ENCODE peak calls at places on chromosomes 5 and 9, in six cellular contexts. G, Q, Y, B, S and W are unnamed samples.

GRCh38 chr5:134370871-134371833 is at the start of gene UBE2B:
- DNase-seq in G (peak), Q (peak), Y (peak), B (peak), S (peak), W (peak)

GRCh38 chr9:34993502-34994428 is 4.2 kb downstream of the DNAJB5 start:
- DNase-seq in G (peak), Q (peak), Y (peak), B (no peak), S (peak), W (peak)

GRCh38 chr5:149666212-149666852 is 63.8 kb upstream of the PPARGC1B start:
- DNase-seq in G (no peak), Q (no peak), Y (no peak), B (no peak), S (peak), W (no peak)

GRCh38 chr5:157460921-157461792 is 1.1 kb downstream of the NIPAL4 start:
- DNase-seq in G (peak), Q (no peak), Y (no peak), B (no peak), S (no peak), W (no peak)

GRCh38 chr5:30194595-30194994 is 998.9 kb upstream of the CDH6 start:
- DNase-seq in G (no peak), Q (no peak), Y (no peak), B (no peak), S (no peak), W (no peak)

GRCh38 chr9:68496356-68496755 is 44.3 kb downstream of the TMEM252 start:
- DNase-seq in G (no peak), Q (no peak), Y (no peak), B (no peak), S (no peak), W (no peak)

GRCh38 chr5:160133071-160133917 is 14.0 kb upstream of the PWWP2A start:
- DNase-seq in G (peak), Q (peak), Y (no peak), B (no peak), S (peak), W (no peak)

GRCh38 chr5:144582046-144582445 is 411.4 kb downstream of the KCTD16 start:
- DNase-seq in G (no peak), Q (no peak), Y (no peak), B (no peak), S (no peak), W (no peak)

GRCh38 chr5:138243794-138244193 is 30.6 kb downstream of the GFRA3 start:
- DNase-seq in G (peak), Q (no peak), Y (no peak), B (no peak), S (no peak), W (no peak)

GRCh38 chr5:10524376-10525123 is 39.3 kb upstream of the ANKRD33B start:
- DNase-seq in G (peak), Q (peak), Y (no peak), B (peak), S (peak), W (peak)

GRCh38 chr5:35029333-35029732 is 18.4 kb downstream of the AGXT2 start:
- DNase-seq in G (no peak), Q (peak), Y (no peak), B (peak), S (peak), W (peak)